ENCODE peak calls at places on chromosomes 5 and 9, in nine cellular contexts. One of them, this sample, is unnamed.

GRCh38 chr9:137462396-137463193 is 3.5 kb upstream of the NSMF start:
- DNase-seq in PC-3: no peak
- DNase-seq in foreskin fibroblast: no peak
- DNase-seq in CD8-positive, alpha-beta T cell: peak; percentile 12
- DNase-seq in GM06990: no peak
- DNase-seq in stomach: no peak
- DNase-seq in colonic mucosa: no peak
- DNase-seq in GM20000: no peak
- DNase-seq in Calu3: no peak
- DNase-seq in this sample: no peak

GRCh38 chr5:1809416-1810035 is 8.3 kb downstream of the NDUFS6 start:
- DNase-seq in PC-3: no peak
- DNase-seq in foreskin fibroblast: no peak
- DNase-seq in CD8-positive, alpha-beta T cell: no peak
- DNase-seq in GM06990: no peak
- DNase-seq in stomach: no peak
- DNase-seq in colonic mucosa: no peak
- DNase-seq in GM20000: no peak
- DNase-seq in Calu3: no peak
- DNase-seq in this sample: no peak

GRCh38 chr5:81326554-81326953 is 25.2 kb downstream of the ZCCHC9 start:
- DNase-seq in PC-3: no peak
- DNase-seq in foreskin fibroblast: no peak
- DNase-seq in CD8-positive, alpha-beta T cell: no peak
- DNase-seq in GM06990: no peak
- DNase-seq in stomach: no peak
- DNase-seq in colonic mucosa: no peak
- DNase-seq in GM20000: no peak
- DNase-seq in Calu3: no peak
- DNase-seq in this sample: no peak

GRCh38 chr5:153960269-153961215 is 78.2 kb downstream of the FAM114A2 start:
- DNase-seq in PC-3: no peak
- DNase-seq in foreskin fibroblast: peak; percentile 20
- DNase-seq in CD8-positive, alpha-beta T cell: no peak
- DNase-seq in GM06990: no peak
- DNase-seq in stomach: no peak
- DNase-seq in colonic mucosa: no peak
- DNase-seq in GM20000: no peak
- DNase-seq in Calu3: no peak
- DNase-seq in this sample: no peak

GRCh38 chr5:97547999-97548797 is 365.2 kb upstream of the RIOK2 start:
- DNase-seq in PC-3: no peak
- DNase-seq in foreskin fibroblast: peak; percentile 31
- DNase-seq in CD8-positive, alpha-beta T cell: no peak
- DNase-seq in GM06990: peak; percentile 48
- DNase-seq in stomach: no peak
- DNase-seq in colonic mucosa: no peak
- DNase-seq in GM20000: peak; percentile 32
- DNase-seq in Calu3: no peak
- DNase-seq in this sample: no peak

GRCh38 chr9:106648799-106649198 is 214.2 kb upstream of the ZNF462 start:
- DNase-seq in PC-3: peak; percentile 59
- DNase-seq in foreskin fibroblast: peak; percentile 11
- DNase-seq in CD8-positive, alpha-beta T cell: no peak
- DNase-seq in GM06990: no peak
- DNase-seq in stomach: no peak
- DNase-seq in colonic mucosa: no peak
- DNase-seq in GM20000: no peak
- DNase-seq in Calu3: no peak
- DNase-seq in this sample: peak; percentile 1

GRCh38 chr5:52690236-52690685 is 97.5 kb upstream of the ITGA1 start:
- DNase-seq in PC-3: no peak
- DNase-seq in foreskin fibroblast: no peak
- DNase-seq in CD8-positive, alpha-beta T cell: no peak
- DNase-seq in GM06990: no peak
- DNase-seq in stomach: no peak
- DNase-seq in colonic mucosa: no peak
- DNase-seq in GM20000: no peak
- DNase-seq in Calu3: no peak
- DNase-seq in this sample: peak; percentile 59

GRCh38 chr9:5459289-5459829 is 9.0 kb downstream of the CD274 start:
- DNase-seq in PC-3: no peak
- DNase-seq in foreskin fibroblast: peak; percentile 15
- DNase-seq in CD8-positive, alpha-beta T cell: no peak
- DNase-seq in GM06990: no peak
- DNase-seq in stomach: peak; percentile 32
- DNase-seq in colonic mucosa: no peak
- DNase-seq in GM20000: peak; percentile 42
- DNase-seq in Calu3: no peak
- DNase-seq in this sample: no peak

GRCh38 chr9:6006968-6007769 is 8.3 kb downstream of the RANBP6 start:
- DNase-seq in PC-3: peak; percentile 86
- DNase-seq in foreskin fibroblast: peak; percentile 95
- DNase-seq in CD8-positive, alpha-beta T cell: peak; percentile 96
- DNase-seq in GM06990: peak; percentile 93
- DNase-seq in stomach: peak; percentile 88
- DNase-seq in colonic mucosa: peak; percentile 97
- DNase-seq in GM20000: peak; percentile 80
- DNase-seq in Calu3: peak; percentile 90
- DNase-seq in this sample: peak; percentile 66

GRCh38 chr5:31362931-31363568 is 168.8 kb downstream of the DROSHA start:
- DNase-seq in PC-3: peak; percentile 12
- DNase-seq in foreskin fibroblast: peak; percentile 73
- DNase-seq in CD8-positive, alpha-beta T cell: no peak
- DNase-seq in GM06990: no peak
- DNase-seq in stomach: no peak
- DNase-seq in colonic mucosa: no peak
- DNase-seq in GM20000: no peak
- DNase-seq in Calu3: no peak
- DNase-seq in this sample: peak; percentile 71

GRCh38 chr9:16257604-16258003 is 612.9 kb downstream of the BNC2 start:
- DNase-seq in PC-3: peak; percentile 20
- DNase-seq in foreskin fibroblast: peak; percentile 44
- DNase-seq in CD8-positive, alpha-beta T cell: no peak
- DNase-seq in GM06990: no peak
- DNase-seq in stomach: no peak
- DNase-seq in colonic mucosa: no peak
- DNase-seq in GM20000: no peak
- DNase-seq in Calu3: no peak
- DNase-seq in this sample: peak; percentile 26

GRCh38 chr5:181119105-181119504 is 11.9 kb downstream of the OR2V1 start:
- DNase-seq in PC-3: no peak
- DNase-seq in foreskin fibroblast: no peak
- DNase-seq in CD8-positive, alpha-beta T cell: no peak
- DNase-seq in GM06990: no peak
- DNase-seq in stomach: no peak
- DNase-seq in colonic mucosa: no peak
- DNase-seq in GM20000: no peak
- DNase-seq in Calu3: no peak
- DNase-seq in this sample: no peak

GRCh38 chr9:79807966-79808365 is 236.2 kb downstream of the TLE4 start:
- DNase-seq in PC-3: no peak
- DNase-seq in foreskin fibroblast: peak; percentile 25
- DNase-seq in CD8-positive, alpha-beta T cell: no peak
- DNase-seq in GM06990: no peak
- DNase-seq in stomach: no peak
- DNase-seq in colonic mucosa: no peak
- DNase-seq in GM20000: no peak
- DNase-seq in Calu3: no peak
- DNase-seq in this sample: peak; percentile 12

GRCh38 chr5:149405550-149406202 is 26.6 kb upstream of the IL17B start:
- DNase-seq in PC-3: no peak
- DNase-seq in foreskin fibroblast: peak; percentile 31
- DNase-seq in CD8-positive, alpha-beta T cell: no peak
- DNase-seq in GM06990: no peak
- DNase-seq in stomach: no peak
- DNase-seq in colonic mucosa: no peak
- DNase-seq in GM20000: no peak
- DNase-seq in Calu3: no peak
- DNase-seq in this sample: no peak

GRCh38 chr9:133572821-133573361 is 36.3 kb downstream of the FAM163B start:
- DNase-seq in PC-3: no peak
- DNase-seq in foreskin fibroblast: no peak
- DNase-seq in CD8-positive, alpha-beta T cell: no peak
- DNase-seq in GM06990: no peak
- DNase-seq in stomach: peak; percentile 77
- DNase-seq in colonic mucosa: no peak
- DNase-seq in GM20000: no peak
- DNase-seq in Calu3: no peak
- DNase-seq in this sample: peak; percentile 25

GRCh38 chr9:109411069-109411761 is 86.9 kb downstream of the PTPN3 start:
- DNase-seq in PC-3: no peak
- DNase-seq in foreskin fibroblast: no peak
- DNase-seq in CD8-positive, alpha-beta T cell: no peak
- DNase-seq in GM06990: peak; percentile 74
- DNase-seq in stomach: no peak
- DNase-seq in colonic mucosa: no peak
- DNase-seq in GM20000: peak; percentile 68
- DNase-seq in Calu3: no peak
- DNase-seq in this sample: no peak

GRCh38 chr5:73619606-73620334 is 6.2 kb upstream of the ARHGEF28 start:
- DNase-seq in PC-3: peak; percentile 31
- DNase-seq in foreskin fibroblast: peak; percentile 35
- DNase-seq in CD8-positive, alpha-beta T cell: no peak
- DNase-seq in GM06990: no peak
- DNase-seq in stomach: no peak
- DNase-seq in colonic mucosa: no peak
- DNase-seq in GM20000: no peak
- DNase-seq in Calu3: no peak
- DNase-seq in this sample: no peak

DNA sequence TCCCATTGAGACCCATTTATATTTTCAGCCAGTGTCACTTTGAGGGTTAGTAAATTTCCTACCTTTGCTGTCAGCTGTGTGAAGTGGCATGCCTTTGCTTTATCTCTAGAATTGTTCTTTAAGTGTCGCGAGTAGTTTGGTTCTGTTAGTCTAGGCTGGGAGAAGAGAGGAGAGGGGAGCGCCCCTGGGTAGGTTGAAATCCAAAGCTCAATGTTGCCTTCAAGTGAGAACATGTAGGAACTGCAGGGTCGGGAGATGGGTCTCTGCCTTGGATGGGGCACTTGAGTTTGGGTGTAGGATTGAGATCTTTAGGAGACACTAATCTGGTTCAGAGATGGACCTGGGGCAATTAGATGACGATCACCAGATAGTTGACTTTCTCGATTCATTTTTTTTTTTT is 46.3 kb downstream of the STC2 start:
- DNase-seq in PC-3: peak; percentile 46
- DNase-seq in foreskin fibroblast: peak; percentile 21
- DNase-seq in CD8-positive, alpha-beta T cell: no peak
- DNase-seq in GM06990: no peak
- DNase-seq in stomach: no peak
- DNase-seq in colonic mucosa: no peak
- DNase-seq in GM20000: no peak
- DNase-seq in Calu3: peak; percentile 35
- DNase-seq in this sample: peak; percentile 27
- TF ChIP-seq CTCF in PC-3: peak; percentile 56
- TF ChIP-seq CTCF in foreskin fibroblast: peak; percentile 24
- TF ChIP-seq CTCF in CD8-positive, alpha-beta T cell: no peak
- TF ChIP-seq CTCF in GM06990: peak; percentile 18
- TF ChIP-seq CTCF in stomach: no peak
- TF ChIP-seq CTCF in colonic mucosa: no peak
- TF ChIP-seq CTCF in GM20000: no peak
- TF ChIP-seq CTCF in Calu3: peak; percentile 18
- TF ChIP-seq CTCF in this sample: peak; percentile 46

GRCh38 chr5:142597546-142598337 is 88.1 kb downstream of the FGF1 start:
- DNase-seq in PC-3: peak; percentile 95
- DNase-seq in foreskin fibroblast: peak; percentile 95
- DNase-seq in CD8-positive, alpha-beta T cell: no peak
- DNase-seq in GM06990: no peak
- DNase-seq in stomach: peak; percentile 36
- DNase-seq in colonic mucosa: no peak
- DNase-seq in GM20000: no peak
- DNase-seq in Calu3: peak; percentile 60
- DNase-seq in this sample: peak; percentile 80
- TF ChIP-seq CTCF in PC-3: peak; percentile 25
- TF ChIP-seq CTCF in foreskin fibroblast: no peak
- TF ChIP-seq CTCF in CD8-positive, alpha-beta T cell: no peak
- TF ChIP-seq CTCF in GM06990: no peak
- TF ChIP-seq CTCF in stomach: no peak
- TF ChIP-seq CTCF in colonic mucosa: no peak
- TF ChIP-seq CTCF in GM20000: no peak
- TF ChIP-seq CTCF in Calu3: peak; percentile 13
- TF ChIP-seq CTCF in this sample: peak; percentile 30

GRCh38 chr5:107964722-107965121 is 294.0 kb upstream of the EFNA5 start:
- DNase-seq in PC-3: no peak
- DNase-seq in foreskin fibroblast: no peak
- DNase-seq in CD8-positive, alpha-beta T cell: no peak
- DNase-seq in GM06990: no peak
- DNase-seq in stomach: no peak
- DNase-seq in colonic mucosa: no peak
- DNase-seq in GM20000: no peak
- DNase-seq in Calu3: no peak
- DNase-seq in this sample: no peak

GRCh38 chr5:107968998-107969397 is 298.3 kb upstream of the EFNA5 start:
- DNase-seq in PC-3: peak; percentile 88
- DNase-seq in foreskin fibroblast: peak; percentile 72
- DNase-seq in CD8-positive, alpha-beta T cell: no peak
- DNase-seq in GM06990: no peak
- DNase-seq in stomach: no peak
- DNase-seq in colonic mucosa: no peak
- DNase-seq in GM20000: no peak
- DNase-seq in Calu3: no peak
- DNase-seq in this sample: peak; percentile 36

GRCh38 chr5:107966216-107966615 is 295.5 kb upstream of the EFNA5 start:
- DNase-seq in PC-3: no peak
- DNase-seq in foreskin fibroblast: peak; percentile 29
- DNase-seq in CD8-positive, alpha-beta T cell: no peak
- DNase-seq in GM06990: no peak
- DNase-seq in stomach: no peak
- DNase-seq in colonic mucosa: no peak
- DNase-seq in GM20000: no peak
- DNase-seq in Calu3: no peak
- DNase-seq in this sample: no peak

GRCh38 chr5:107968465-107968864 is 297.7 kb upstream of the EFNA5 start:
- DNase-seq in PC-3: peak; percentile 84
- DNase-seq in foreskin fibroblast: peak; percentile 67
- DNase-seq in CD8-positive, alpha-beta T cell: no peak
- DNase-seq in GM06990: no peak
- DNase-seq in stomach: no peak
- DNase-seq in colonic mucosa: no peak
- DNase-seq in GM20000: no peak
- DNase-seq in Calu3: no peak
- DNase-seq in this sample: peak; percentile 24
- TF ChIP-seq CTCF in PC-3: no peak
- TF ChIP-seq CTCF in foreskin fibroblast: no peak
- TF ChIP-seq CTCF in CD8-positive, alpha-beta T cell: no peak
- TF ChIP-seq CTCF in GM06990: no peak
- TF ChIP-seq CTCF in stomach: no peak
- TF ChIP-seq CTCF in colonic mucosa: no peak
- TF ChIP-seq CTCF in GM20000: no peak
- TF ChIP-seq CTCF in Calu3: no peak
- TF ChIP-seq CTCF in this sample: no peak

DNA sequence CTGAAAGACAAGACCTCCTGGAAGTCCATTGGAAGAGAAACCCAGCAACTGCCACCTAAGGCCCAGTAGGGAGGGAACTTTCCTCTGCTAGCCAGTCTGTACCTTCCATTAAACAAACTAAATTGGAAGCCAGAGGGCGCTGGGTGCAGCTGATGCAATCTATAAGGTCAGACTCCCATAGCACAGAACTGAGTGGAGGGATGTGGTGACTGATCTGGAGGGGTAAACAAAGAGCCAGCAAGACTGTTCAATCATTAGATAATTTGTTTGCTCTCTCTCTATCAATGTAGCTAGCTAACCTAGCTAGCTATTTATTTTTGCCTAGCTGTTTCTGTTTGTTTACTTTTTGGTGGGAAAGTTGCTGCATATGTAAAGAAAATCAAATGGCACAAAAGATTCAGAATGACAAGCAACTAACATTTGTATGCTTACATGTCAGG is 291.8 kb upstream of the DAB2 start:
- DNase-seq in PC-3: peak; percentile 90
- DNase-seq in foreskin fibroblast: peak; percentile 77
- DNase-seq in CD8-positive, alpha-beta T cell: peak; percentile 12
- DNase-seq in GM06990: no peak
- DNase-seq in stomach: peak; percentile 58
- DNase-seq in colonic mucosa: peak; percentile 58
- DNase-seq in GM20000: peak; percentile 39
- DNase-seq in Calu3: peak; percentile 58
- DNase-seq in this sample: peak; percentile 57
- TF ChIP-seq CTCF in PC-3: peak; percentile 82
- TF ChIP-seq CTCF in foreskin fibroblast: peak; percentile 28
- TF ChIP-seq CTCF in CD8-positive, alpha-beta T cell: no peak
- TF ChIP-seq CTCF in GM06990: peak; percentile 56
- TF ChIP-seq CTCF in stomach: no peak
- TF ChIP-seq CTCF in colonic mucosa: peak; percentile 30
- TF ChIP-seq CTCF in GM20000: peak; percentile 15
- TF ChIP-seq CTCF in Calu3: no peak
- TF ChIP-seq CTCF in this sample: peak; percentile 41